ENCODE peak calls at places on chromosomes 5 and 9, in ten cellular contexts. O is A549, N is heart left ventricle, Q is HepG2, U is vagina, H is breast epithelium, T is IMR-90, K is endothelial cell of umbilical vein, R is stomach, M is HCT116. X is an unnamed sample. For H3K9me3, the result is how much of the 10 kb centered on the place peaks cover.

GRCh38 chr5:151772029-151772867 is 494 bp downstream of the G3BP1 start:
- DNase-seq in N (peak), H (no peak), O (peak), M (no peak), Q (peak), K (peak), T (no peak), U (no peak), R (peak), X (peak)

GRCh38 chr9:14313951-14314423 is at the start of gene NFIB:
- DNase-seq in U (no peak), M (no peak), K (peak), H (no peak), N (peak), O (peak), Q (peak), T (peak), R (peak), X (peak)

GRCh38 chr9:79757906-79758669 is 186.3 kb downstream of the TLE4 start:
- DNase-seq in T (peak), H (no peak), U (no peak), N (no peak), Q (no peak), K (peak), R (no peak), M (no peak), O (no peak), X (no peak)

GRCh38 chr5:142474426-142474825 is 149.6 kb upstream of the SPRY4 start:
- DNase-seq in Q (no peak), H (no peak), M (no peak), N (no peak), T (no peak), K (no peak), R (no peak), O (no peak), U (no peak), X (no peak)

GRCh38 chr5:1503301-1504243 is 20.2 kb downstream of the LPCAT1 start:
- DNase-seq in O (no peak), Q (no peak), U (no peak), R (peak), H (no peak), K (peak), N (peak), T (peak), M (no peak), X (no peak)

GRCh38 chr9:123927625-123928308 is 2.2 kb downstream of the DENND1A start:
- DNase-seq in T (peak), U (no peak), M (no peak), O (no peak), R (no peak), N (no peak), Q (no peak), K (no peak), H (no peak), X (no peak)

GRCh38 chr5:82513739-82514138 is 235.6 kb upstream of the RPS23 start:
- DNase-seq in Q (no peak), O (no peak), R (no peak), M (no peak), N (no peak), H (no peak), K (no peak), U (no peak), T (no peak), X (no peak)

GRCh38 chr9:99905833-99906402 is 536 bp upstream of the STX17 start:
- DNase-seq in N (no peak), T (peak), K (no peak), U (no peak), M (no peak), Q (no peak), R (peak), H (no peak), O (no peak), X (no peak)

GRCh38 chr5:79107020-79107796 is 4.4 kb upstream of the BHMT start:
- DNase-seq in T (peak), H (no peak), O (no peak), R (no peak), U (no peak), K (no peak), N (no peak), M (no peak), Q (no peak), X (no peak)

GRCh38 chr9:4490705-4491620 is 695 bp downstream of the SLC1A1 start:
- DNase-seq in N (no peak), M (no peak), Q (no peak), K (peak), R (no peak), U (no peak), T (no peak), H (no peak), O (no peak), X (no peak)

GRCh38 chr9:37471942-37472679 is 6.9 kb upstream of the ZBTB5 start:
- DNase-seq in R (no peak), K (peak), U (no peak), M (peak), N (no peak), H (no peak), T (peak), O (peak), Q (peak), X (no peak)

GRCh38 chr9:105281926-105282325 is 37.5 kb downstream of the SLC44A1 start:
- DNase-seq in R (no peak), O (no peak), T (no peak), M (no peak), K (no peak), Q (no peak), U (no peak), H (no peak), N (no peak), X (no peak)

GRCh38 chr5:170225326-170226137 is 7.3 kb upstream of the C5orf58 start:
- DNase-seq in K (peak), N (peak), M (peak), O (peak), H (peak), T (peak), U (no peak), R (peak), Q (peak), X (peak)

GRCh38 chr5:57466544-57466943 is 16.1 kb downstream of the ACTBL2 start:
- DNase-seq in R (no peak), H (no peak), K (no peak), N (no peak), M (no peak), O (no peak), Q (no peak), T (no peak), U (no peak), X (no peak)

GRCh38 chr5:57494104-57495098 is 11.8 kb upstream of the ACTBL2 start:
- DNase-seq in K (peak), M (peak), H (no peak), R (peak), N (peak), Q (peak), O (peak), T (peak), U (no peak), X (no peak)

GRCh38 chr9:129864991-129865647 is 29.9 kb downstream of the USP20 start:
- DNase-seq in M (no peak), Q (no peak), T (no peak), U (no peak), R (no peak), N (no peak), K (no peak), O (no peak), H (no peak), X (no peak)

GRCh38 chr9:2622361-2623045 is 916 bp downstream of the VLDLR start:
- DNase-seq in O (peak), K (peak), N (peak), T (peak), H (peak), Q (no peak), R (peak), M (no peak), U (no peak), X (peak)

GRCh38 chr9:131640438-131641181 is 95.3 kb downstream of the PRRT1B start:
- DNase-seq in O (no peak), H (no peak), T (no peak), Q (no peak), N (peak), K (no peak), M (no peak), U (no peak), R (no peak), X (no peak)

GRCh38 chr5:61617039-61617438 is 285.0 kb downstream of the ZSWIM6 start:
- DNase-seq in O (no peak), Q (no peak), T (no peak), N (no peak), R (no peak), U (no peak), M (no peak), H (no peak), K (no peak), X (no peak)

GRCh38 chr9:72751541-72751940 is 201.3 kb downstream of the ALDH1A1 start:
- DNase-seq in R (no peak), O (no peak), Q (no peak), U (no peak), H (no peak), N (no peak), M (no peak), K (no peak), T (no peak), X (no peak)

GRCh38 chr5:36045895-36046294 is 20.8 kb downstream of the UGT3A2 start:
- DNase-seq in R (no peak), M (no peak), H (no peak), N (no peak), O (no peak), Q (no peak), U (no peak), K (no peak), T (no peak), X (no peak)

GRCh38 chr5:135034186-135034962 is at the start of gene PITX1:
- DNase-seq in O (peak), T (peak), U (no peak), H (no peak), Q (peak), K (no peak), M (peak), R (peak), N (no peak), X (no peak)

GRCh38 chr9:75885652-75886051 is 4.8 kb upstream of the PCSK5 start:
- DNase-seq in R (no peak), Q (no peak), O (no peak), M (no peak), T (no peak), U (no peak), H (no peak), K (no peak), N (no peak), X (no peak)

GRCh38 chr9:116843863-116844620 is 156.9 kb downstream of the TRIM32 start:
- DNase-seq in O (no peak), R (no peak), U (no peak), K (no peak), T (no peak), Q (no peak), N (no peak), H (no peak), M (no peak), X (no peak)

DNA sequence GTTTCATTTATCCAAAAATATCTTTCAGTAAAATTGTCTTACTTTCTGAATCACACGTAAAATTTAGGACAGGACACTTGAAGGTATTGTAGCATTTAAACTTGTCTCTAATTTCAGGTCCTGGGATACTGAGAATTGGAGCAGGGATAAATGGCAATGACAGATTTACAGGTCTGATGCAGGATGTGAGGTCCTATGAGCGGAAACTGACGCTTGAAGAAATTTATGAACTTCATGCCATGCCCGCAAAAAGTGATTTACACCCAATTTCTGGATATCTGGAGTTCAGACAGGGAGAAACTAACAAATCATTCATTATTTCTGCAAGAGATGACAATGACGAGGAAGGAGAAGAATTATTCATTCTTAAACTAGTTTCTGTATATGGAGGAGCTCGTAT is 99.2 kb downstream of the ADGRV1 start:
- DNase-seq in N (no peak), M (no peak), R (no peak), U (no peak), T (no peak), O (no peak), K (no peak), H (no peak), Q (no peak), X (no peak)
- TF ChIP-seq POLR2A in N (no peak), M (no peak), R (no peak), U (no peak), T (no peak), O (no peak), K (no peak), H (no peak), Q (no peak), X (no peak)

DNA sequence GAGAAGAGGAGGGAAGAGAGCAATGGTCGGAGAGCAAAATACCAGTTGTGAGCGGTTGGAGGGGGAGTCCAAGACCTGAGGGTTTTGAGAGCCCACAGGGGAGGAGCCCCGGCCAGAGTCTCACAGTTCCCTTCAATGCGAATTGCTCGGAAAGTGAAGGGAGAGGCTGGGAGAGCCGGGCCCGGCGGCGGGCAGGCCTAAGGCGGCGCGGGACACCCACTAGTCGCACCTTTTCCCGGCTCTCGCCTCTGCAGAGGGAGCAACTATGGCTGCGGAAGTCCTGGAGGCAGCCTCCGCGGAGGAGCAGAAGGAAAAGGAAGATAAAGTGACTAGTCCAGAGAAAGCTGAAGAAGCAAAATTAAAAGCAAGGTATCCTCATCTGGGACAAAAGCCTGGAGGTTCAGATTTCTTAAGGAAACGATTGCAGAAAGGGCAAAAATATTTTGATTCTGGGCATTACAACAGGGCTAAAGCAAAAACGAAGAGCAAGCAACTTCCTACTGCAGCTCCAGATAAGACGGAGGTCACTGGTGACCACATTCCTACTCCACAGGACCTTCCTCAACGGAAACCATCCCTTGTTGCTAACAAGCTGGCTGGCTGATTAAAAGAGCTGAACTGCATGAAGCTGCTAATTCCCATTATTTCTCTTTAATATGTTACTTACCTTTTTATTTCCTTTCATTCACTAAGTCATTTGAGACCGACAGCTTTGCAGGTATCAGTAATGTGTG is 6.5 kb upstream of the BTNL3 start:
- DNase-seq in N (no peak), T (no peak), H (no peak), U (no peak), O (no peak), M (no peak), K (peak), R (no peak), Q (no peak), X (no peak)
- H3K9me3 ChIP-seq in N (under half), T (under half), H (under half), U (under half), O (under half), M (under half), K (under half), R (under half), Q (under half), X (under half)

GRCh38 chr9:136118367-136119258 is at the start of gene TMEM250:
- DNase-seq in O (peak), U (peak), K (peak), H (peak), R (peak), M (peak), N (peak), Q (peak), T (peak), X (peak)
- TF ChIP-seq POLR2A in O (peak), U (peak), K (peak), H (peak), R (no peak), M (peak), N (peak), Q (no peak), T (peak), X (peak)

GRCh38 chr5:179227578-179228311 is 117.5 kb downstream of the ADAMTS2 start:
- DNase-seq in K (no peak), N (peak), Q (no peak), U (no peak), H (peak), R (no peak), M (no peak), O (no peak), T (no peak), X (no peak)
- H3K9me3 ChIP-seq in K (under half), N (under half), Q (under half), U (under half), H (under half), R (under half), M (under half), O (under half), T (under half), X (under half)